ENCODE peak calls at places on chromosomes 6 and 20, in four cellular contexts. T is AG20443, D is non-pigmented ciliary epithelial cell, O is epithelial cell of esophagus. K is an unnamed sample.

GRCh38 chr20:49669601-49670189 is 44.0 kb downstream of the B4GALT5 start:
- DNase-seq in T (no peak), O (no peak), D (no peak), K (no peak)

GRCh38 chr6:131924881-131925474 is 26.2 kb downstream of the CCN2 start:
- DNase-seq in D (no peak), O (peak), T (peak), K (no peak)

GRCh38 chr6:35511980-35512379 is 716 bp downstream of the TULP1 start:
- DNase-seq in O (no peak), D (no peak), T (no peak), K (no peak)

GRCh38 chr6:107646176-107646575 is 156.3 kb downstream of the SOBP start:
- DNase-seq in T (peak), O (no peak), D (no peak), K (no peak)

GRCh38 chr6:42279966-42280629 is 62.4 kb upstream of the MRPS10 start:
- DNase-seq in T (peak), D (no peak), O (peak), K (no peak)

GRCh38 chr6:20124545-20124944 is 87.7 kb downstream of the MBOAT1 start:
- DNase-seq in O (no peak), T (no peak), D (no peak), K (no peak)

GRCh38 chr6:22558288-22558882 is 11.0 kb upstream of the HDGFL1 start:
- DNase-seq in O (peak), D (no peak), T (no peak), K (no peak)

GRCh38 chr6:15065603-15066002 is 180.3 kb upstream of the JARID2 start:
- DNase-seq in O (peak), D (peak), T (no peak), K (peak)

GRCh38 chr6:43455034-43455747 is at the start of gene DLK2:
- DNase-seq in T (peak), O (peak), D (no peak), K (peak)

GRCh38 chr6:650098-650497 is 6.8 kb downstream of the HUS1B start:
- DNase-seq in O (no peak), T (no peak), D (no peak), K (no peak)

GRCh38 chr6:52707963-52708680 is 37.2 kb downstream of the TMEM14A start:
- DNase-seq in O (no peak), T (no peak), D (no peak), K (no peak)

GRCh38 chr6:9250852-9251251 is 815.5 kb upstream of the SLC35B3 start:
- DNase-seq in D (peak), T (peak), O (peak), K (no peak)

GRCh38 chr6:108714774-108715414 is 133.3 kb upstream of the ARMC2 start:
- DNase-seq in O (no peak), D (no peak), T (peak), K (no peak)

GRCh38 chr20:3452127-3452526 is 18.7 kb upstream of the ATRN start:
- DNase-seq in D (no peak), O (no peak), T (no peak), K (no peak)

GRCh38 chr6:70110128-70111022 is 192.5 kb downstream of the COL9A1 start:
- DNase-seq in O (no peak), D (no peak), T (peak), K (no peak)

GRCh38 chr6:162178666-162179065 is 548.9 kb downstream of the PRKN start:
- DNase-seq in D (no peak), T (no peak), O (no peak), K (no peak)

GRCh38 chr6:170201361-170201760 is 89.5 kb downstream of the DLL1 start:
- DNase-seq in T (no peak), D (no peak), O (no peak), K (no peak)

GRCh38 chr6:142945446-142946180 is 637 bp upstream of the HIVEP2 start:
- DNase-seq in D (no peak), O (peak), T (peak), K (peak)

GRCh38 chr6:165081944-165082532 is 227.4 kb downstream of the C6orf118 start:
- DNase-seq in T (no peak), O (no peak), D (no peak), K (no peak)

GRCh38 chr20:6311841-6312655 is 189.2 kb upstream of the FERMT1 start:
- DNase-seq in D (no peak), O (peak), T (no peak), K (no peak)

GRCh38 chr6:8939615-8940014 is 504.3 kb upstream of the SLC35B3 start:
- DNase-seq in D (no peak), O (no peak), T (no peak), K (no peak)

GRCh38 chr6:14068133-14068532 is 49.4 kb upstream of the CD83 start:
- DNase-seq in D (peak), T (peak), O (peak), K (peak)

GRCh38 chr6:88220493-88220892 is 54.3 kb upstream of the CNR1 start:
- DNase-seq in T (peak), O (peak), D (no peak), K (no peak)

GRCh38 chr6:137637161-137637560 is 143.0 kb upstream of the OLIG3 start:
- DNase-seq in D (peak), T (peak), O (peak), K (peak)

GRCh38 chr6:134537146-134537555 is 219.2 kb upstream of the SGK1 start:
- DNase-seq in D (peak), O (peak), T (peak), K (peak)

GRCh38 chr6:141753180-141753579 is 379.5 kb upstream of the GJE1 start:
- DNase-seq in D (no peak), T (no peak), O (no peak), K (no peak)

GRCh38 chr6:146154197-146154596 is 125.3 kb downstream of the GRM1 start:
- DNase-seq in D (no peak), O (peak), T (no peak), K (no peak)